ENCODE peak calls at places on chromosome 15, in four cellular contexts. H, K, V and A are unnamed samples.

GRCh38 chr15:100919481-100920405 is 586 bp downstream of the LRRK1 start:
- DNase-seq in H (no peak), K (peak), V (peak), A (peak)

GRCh38 chr15:46266691-46267090 is 631.9 kb downstream of the SQOR start:
- DNase-seq in H (no peak), K (no peak), V (no peak), A (no peak)

GRCh38 chr15:82105458-82106205 is 59.8 kb upstream of the MEX3B start:
- DNase-seq in H (no peak), K (no peak), V (peak), A (peak)

GRCh38 chr15:75721923-75722870 is 9.5 kb upstream of the CSPG4 start:
- DNase-seq in H (no peak), K (no peak), V (no peak), A (no peak)

GRCh38 chr15:48541659-48542334 is 103.7 kb downstream of the FBN1 start:
- DNase-seq in H (no peak), K (peak), V (no peak), A (peak)

GRCh38 chr15:31031471-31032064 is 40.1 kb upstream of the MTMR10 start:
- DNase-seq in H (no peak), K (no peak), V (no peak), A (peak)

GRCh38 chr15:63084806-63085205 is 36.9 kb upstream of the LACTB start:
- DNase-seq in H (no peak), K (no peak), V (no peak), A (no peak)

GRCh38 chr15:92625297-92625980 is 30.1 kb downstream of the FAM174B start:
- DNase-seq in H (no peak), K (no peak), V (no peak), A (peak)

GRCh38 chr15:92098869-92099268 is 245.4 kb downstream of the SLCO3A1 start:
- DNase-seq in H (no peak), K (no peak), V (no peak), A (peak)

GRCh38 chr15:74924525-74924924 is 13.3 kb downstream of the COX5A start:
- DNase-seq in H (no peak), K (no peak), V (no peak), A (no peak)

GRCh38 chr15:90004671-90005070 is 3.5 kb downstream of the ZNF710 start:
- DNase-seq in H (no peak), K (peak), V (no peak), A (peak)

GRCh38 chr15:93152951-93153350 is 63.9 kb upstream of the RGMA start:
- DNase-seq in H (peak), K (peak), V (peak), A (peak)

GRCh38 chr15:33234019-33234418 is 39.5 kb upstream of the FMN1 start:
- DNase-seq in H (no peak), K (no peak), V (no peak), A (peak)

GRCh38 chr15:63291507-63291906 is 14.1 kb downstream of the APH1B start:
- DNase-seq in H (no peak), K (no peak), V (no peak), A (peak)

GRCh38 chr15:96838088-96838487 is 507.6 kb downstream of the NR2F2 start:
- DNase-seq in H (no peak), K (no peak), V (no peak), A (peak)

GRCh38 chr15:75176404-75176761 is 25.3 kb upstream of the C15orf39 start:
- DNase-seq in H (peak), K (no peak), V (no peak), A (no peak)

GRCh38 chr15:91182096-91182495 is 82.0 kb downstream of the SV2B start:
- DNase-seq in H (no peak), K (no peak), V (no peak), A (no peak)

GRCh38 chr15:55917881-55918296 is 75.5 kb downstream of the NEDD4 start:
- DNase-seq in H (peak), K (no peak), V (no peak), A (peak)

GRCh38 chr15:99562238-99562637 is 3.5 kb upstream of the MEF2A start:
- DNase-seq in H (no peak), K (no peak), V (no peak), A (no peak)

GRCh38 chr15:101522621-101523559 is 33.4 kb upstream of the PCSK6 start:
- DNase-seq in H (no peak), K (no peak), V (no peak), A (no peak)

GRCh38 chr15:39974656-39975230 is 40.8 kb downstream of the EIF2AK4 start:
- DNase-seq in H (no peak), K (no peak), V (no peak), A (peak)

GRCh38 chr15:84570164-84570692 is 30.6 kb upstream of the ZSCAN2 start:
- DNase-seq in H (peak), K (peak), V (peak), A (peak)

GRCh38 chr15:31828594-31828993 is 201.7 kb upstream of the CHRNA7 start:
- DNase-seq in H (no peak), K (no peak), V (no peak), A (no peak)

GRCh38 chr15:98648654-98649537 is 557 bp downstream of the IGF1R start:
- DNase-seq in H (peak), K (peak), V (peak), A (peak)

GRCh38 chr15:51736646-51737537 is 563 bp downstream of the LYSMD2 start:
- DNase-seq in H (peak), K (peak), V (peak), A (no peak)

GRCh38 chr15:37789881-37790280 is 144.6 kb upstream of the TMCO5A start:
- DNase-seq in H (no peak), K (no peak), V (no peak), A (peak)

GRCh38 chr15:29465196-29465595 is 195.6 kb upstream of the NSMCE3 start:
- DNase-seq in H (no peak), K (no peak), V (no peak), A (no peak)

GRCh38 chr15:99113547-99114271 is 8.8 kb downstream of the SYNM start:
- DNase-seq in H (no peak), K (no peak), V (no peak), A (no peak)

GRCh38 chr15:40847225-40847961 is 3.5 kb downstream of the SPINT1 start:
- DNase-seq in H (peak), K (peak), V (peak), A (no peak)

GRCh38 chr15:47384316-47384715 is 333.0 kb upstream of the SEMA6D start:
- DNase-seq in H (no peak), K (peak), V (no peak), A (peak)

GRCh38 chr15:34709866-34710265 is 44.9 kb downstream of the GJD2 start:
- DNase-seq in H (no peak), K (no peak), V (no peak), A (peak)

GRCh38 chr15:26083457-26084350 is 220.6 kb upstream of the ATP10A start:
- DNase-seq in H (no peak), K (no peak), V (no peak), A (no peak)

DNA sequence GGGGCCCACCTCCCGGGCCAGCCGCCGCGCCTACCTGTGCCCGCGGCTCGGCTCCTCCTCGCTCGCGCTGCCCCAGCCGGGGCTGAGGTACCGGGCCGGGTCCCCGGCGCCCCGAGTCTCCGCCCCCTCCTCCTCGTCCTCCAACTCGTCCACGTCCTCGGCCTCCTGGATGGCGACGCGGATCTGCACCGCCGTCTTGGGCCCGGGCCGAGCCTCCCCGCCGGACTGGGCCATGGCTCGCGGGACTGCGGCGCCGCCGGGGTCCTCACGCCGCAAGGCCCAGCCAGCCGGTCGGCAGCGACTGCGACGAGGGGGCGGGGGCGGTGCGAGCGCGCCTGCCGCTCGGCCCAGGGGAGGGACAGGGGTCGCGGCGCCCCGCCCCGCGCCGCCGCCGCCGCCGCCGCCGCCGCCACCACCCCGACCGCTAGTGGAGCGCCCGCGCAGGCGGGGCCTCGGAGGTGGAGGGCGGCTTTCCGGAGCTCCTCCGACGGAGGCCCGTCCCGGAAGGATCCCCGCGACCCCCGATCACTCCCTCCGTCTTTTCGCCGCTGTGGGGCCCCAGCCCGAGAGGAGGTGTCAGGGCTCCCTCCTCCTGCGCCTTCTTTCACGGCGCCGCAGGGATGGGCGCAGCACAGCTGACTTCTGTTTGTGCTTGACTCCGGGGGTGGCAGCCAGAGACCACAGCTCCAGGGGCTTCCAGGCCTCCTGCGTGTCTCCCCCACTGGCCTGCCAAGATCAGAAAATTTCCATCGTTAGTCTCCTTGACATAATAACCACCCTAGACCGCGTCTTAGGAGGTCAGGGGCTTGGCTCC is at the start of gene LARP6:
- DNase-seq in H (peak), K (peak), V (peak), A (no peak)
- H3K4me3 ChIP-seq in H (peak), K (peak), V (peak), A (peak)

GRCh38 chr15:44775923-44776322 is 39.6 kb downstream of the TRIM69 start:
- DNase-seq in H (no peak), K (no peak), V (no peak), A (peak)
- H3K4me3 ChIP-seq in H (no peak), K (no peak), V (no peak), A (no peak)

GRCh38 chr15:67823371-67824156 is 1.7 kb upstream of the SKOR1 start:
- DNase-seq in H (no peak), K (no peak), V (no peak), A (no peak)

GRCh38 chr15:67820147-67820991 is 4.9 kb upstream of the SKOR1 start:
- DNase-seq in H (no peak), K (no peak), V (no peak), A (no peak)

GRCh38 chr15:67820992-67821783 is 4.1 kb upstream of the SKOR1 start:
- DNase-seq in H (peak), K (peak), V (no peak), A (peak)

GRCh38 chr15:67822537-67823370 is 2.6 kb upstream of the SKOR1 start:
- DNase-seq in H (no peak), K (no peak), V (no peak), A (no peak)

GRCh38 chr15:67821784-67822451 is 3.4 kb upstream of the SKOR1 start:
- DNase-seq in H (no peak), K (no peak), V (no peak), A (no peak)
- H3K4me3 ChIP-seq in H (no peak), K (no peak), V (no peak), A (no peak)

DNA sequence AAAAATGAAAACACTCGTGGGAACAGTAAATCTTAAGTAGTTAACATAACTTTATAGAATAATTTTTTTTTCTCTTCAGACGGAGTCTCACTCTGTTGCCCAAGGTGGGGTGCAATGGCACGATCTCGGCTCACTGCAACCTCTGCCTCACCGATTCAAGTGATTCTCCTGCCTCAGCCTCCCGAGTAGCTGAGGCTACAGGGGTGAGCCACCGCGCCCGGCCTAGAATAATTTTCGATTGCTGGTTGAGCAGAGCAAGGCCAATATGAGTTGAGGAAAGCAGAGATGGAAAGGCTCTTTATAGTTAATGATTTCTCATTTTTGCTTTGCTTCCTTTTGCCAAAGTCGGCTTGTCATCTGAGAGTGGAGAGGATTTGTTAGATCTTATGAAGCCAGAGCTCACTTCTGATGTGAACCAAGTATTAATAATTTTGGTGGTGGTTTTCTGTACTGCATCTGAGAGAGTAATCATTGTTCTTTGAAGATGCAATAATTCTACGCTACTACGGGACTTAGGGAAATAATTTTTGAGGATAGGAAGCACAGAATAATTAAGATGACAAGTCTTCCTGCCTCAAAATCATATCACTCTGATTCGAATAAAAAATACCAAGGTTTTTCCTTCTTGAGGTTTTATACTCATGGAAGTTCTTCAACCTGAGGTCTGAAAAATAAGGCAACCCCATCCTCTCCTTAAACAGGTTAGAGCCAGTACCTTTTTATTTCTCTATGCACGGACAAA is 1.5 kb upstream of the GOLM2 start:
- DNase-seq in H (no peak), K (no peak), V (no peak), A (peak)
- H3K4me3 ChIP-seq in H (peak), K (peak), V (peak), A (peak)